ENCODE peak calls at places on chromosome 20, in five cellular contexts. Y, O, G, C and A are unnamed samples.

GRCh38 chr20:45791668-45792512 is at the start of the genes DNTTIP1 and WFDC3:
- DNase-seq in O (peak; percentile 96), Y (peak; percentile 83), G (peak; percentile 98), C (peak; percentile 97), A (peak; percentile 55)

GRCh38 chr20:39873286-39873685 is 815.8 kb downstream of the MAFB start:
- DNase-seq in C (no peak), O (no peak), G (no peak), Y (no peak), A (no peak)

GRCh38 chr20:46352370-46352938 is 44.2 kb upstream of the CDH22 start:
- DNase-seq in Y (no peak), G (peak; percentile 12), C (no peak), O (no peak), A (no peak)

GRCh38 chr20:1010659-1011058 is 8.5 kb upstream of the RSPO4 start:
- DNase-seq in G (no peak), Y (no peak), C (no peak), O (no peak), A (peak; percentile 20)

GRCh38 chr20:35555951-35556645 is 14.2 kb downstream of the ERGIC3 start:
- DNase-seq in O (no peak), G (no peak), Y (no peak), C (no peak), A (no peak)

GRCh38 chr20:61560361-61560853 is 308.3 kb downstream of the CDH4 start:
- DNase-seq in G (peak; percentile 64), O (peak; percentile 91), Y (no peak), C (peak; percentile 65), A (no peak)

GRCh38 chr20:23614163-23614562 is 8.4 kb upstream of the CST9 start:
- DNase-seq in G (no peak), C (no peak), O (no peak), Y (no peak), A (no peak)

GRCh38 chr20:5100684-5101347 is 18.9 kb downstream of the PCNA start:
- DNase-seq in C (peak; percentile 79), Y (peak; percentile 61), O (peak; percentile 89), G (no peak), A (no peak)

GRCh38 chr20:60255866-60256265 is 297.6 kb downstream of the CDH26 start:
- DNase-seq in C (peak; percentile 75), O (no peak), Y (no peak), G (no peak), A (no peak)

GRCh38 chr20:38004416-38004815 is 28.8 kb downstream of the TTI1 start:
- DNase-seq in G (no peak), C (no peak), Y (no peak), O (no peak), A (no peak)

GRCh38 chr20:50152394-50153152 is 950 bp downstream of the PEDS1 start:
- DNase-seq in Y (no peak), C (peak; percentile 50), O (peak; percentile 65), G (no peak), A (no peak)

GRCh38 chr20:10632681-10633509 is 40.9 kb downstream of the JAG1 start:
- DNase-seq in O (no peak), Y (no peak), C (no peak), G (no peak), A (no peak)